ENCODE peak calls at places on chromosomes 12 and 14, in six cellular contexts. P is SK-N-SH, Z is H1, O is GM12878, W is HepG2, V is K562. C is an unnamed sample.

GRCh38 chr12:124545508-124546418 is 21.6 kb downstream of the NCOR2 start:
- DNase-seq in P (no peak), Z (no peak), O (peak), W (no peak), V (no peak), C (peak)

GRCh38 chr14:105867961-105868599 is 341.7 kb downstream of the TMEM121 start:
- DNase-seq in P (no peak), Z (no peak), O (no peak), W (no peak), V (no peak), C (no peak)

GRCh38 chr12:70852416-70853150 is 68.0 kb downstream of the PTPRR start:
- DNase-seq in P (no peak), Z (no peak), O (no peak), W (no peak), V (no peak), C (no peak)

GRCh38 chr14:68730811-68731425 is 61.9 kb downstream of the ZFP36L1 start:
- DNase-seq in P (no peak), Z (peak), O (no peak), W (no peak), V (no peak), C (no peak)

GRCh38 chr12:32273063-32273521 is 126.3 kb upstream of the FGD4 start:
- DNase-seq in P (no peak), Z (peak), O (no peak), W (no peak), V (peak), C (no peak)

GRCh38 chr12:62934799-62935674 is at the start of gene PPM1H:
- DNase-seq in P (peak), Z (peak), O (no peak), W (peak), V (peak), C (peak)

GRCh38 chr12:104737113-104737512 is 221.0 kb downstream of the SLC41A2 start:
- DNase-seq in P (no peak), Z (no peak), O (no peak), W (no peak), V (no peak), C (no peak)

GRCh38 chr14:67477926-67478915 is 10.3 kb downstream of the TMEM229B start:
- DNase-seq in P (no peak), Z (no peak), O (no peak), W (no peak), V (no peak), C (no peak)

GRCh38 chr14:59768855-59769254 is 101.7 kb downstream of the RTN1 start:
- DNase-seq in P (no peak), Z (no peak), O (no peak), W (no peak), V (no peak), C (no peak)

GRCh38 chr12:52081263-52081733 is 1.8 kb downstream of the SMIM41 start:
- DNase-seq in P (peak), Z (no peak), O (no peak), W (no peak), V (no peak), C (peak)

GRCh38 chr12:31210104-31210503 is 115.8 kb downstream of the SINHCAF start:
- DNase-seq in P (no peak), Z (no peak), O (no peak), W (no peak), V (no peak), C (no peak)

GRCh38 chr12:116794725-116795124 is 56.6 kb downstream of the RNFT2 start:
- DNase-seq in P (no peak), Z (no peak), O (no peak), W (no peak), V (no peak), C (no peak)

GRCh38 chr12:94545937-94546771 is 86.5 kb upstream of the CEP83 start:
- DNase-seq in P (peak), Z (peak), O (peak), W (peak), V (peak), C (peak)

GRCh38 chr14:28057286-28058011 is 709.1 kb upstream of the FOXG1 start:
- DNase-seq in P (no peak), Z (no peak), O (no peak), W (no peak), V (no peak), C (no peak)

GRCh38 chr14:59585891-59586554 is 9.4 kb upstream of the CCDC175 start:
- DNase-seq in P (no peak), Z (no peak), O (no peak), W (no peak), V (no peak), C (peak)

GRCh38 chr12:122244565-122245371 is 18.9 kb upstream of the DIABLO start:
- DNase-seq in P (no peak), Z (no peak), O (no peak), W (no peak), V (no peak), C (no peak)

GRCh38 chr14:52253503-52253902 is 14.0 kb upstream of the PTGDR start:
- DNase-seq in P (no peak), Z (no peak), O (no peak), W (no peak), V (no peak), C (no peak)

GRCh38 chr12:114769634-114770033 is 85.7 kb upstream of the TBX3 start:
- DNase-seq in P (no peak), Z (no peak), O (no peak), W (peak), V (no peak), C (no peak)

GRCh38 chr14:97978336-97978735 is 1181.2 kb downstream of the VRK1 start:
- DNase-seq in P (peak), Z (peak), O (no peak), W (no peak), V (no peak), C (no peak)

GRCh38 chr12:132617135-132617701 is 1.4 kb upstream of the P2RX2 start:
- DNase-seq in P (no peak), Z (no peak), O (no peak), W (no peak), V (no peak), C (no peak)

DNA sequence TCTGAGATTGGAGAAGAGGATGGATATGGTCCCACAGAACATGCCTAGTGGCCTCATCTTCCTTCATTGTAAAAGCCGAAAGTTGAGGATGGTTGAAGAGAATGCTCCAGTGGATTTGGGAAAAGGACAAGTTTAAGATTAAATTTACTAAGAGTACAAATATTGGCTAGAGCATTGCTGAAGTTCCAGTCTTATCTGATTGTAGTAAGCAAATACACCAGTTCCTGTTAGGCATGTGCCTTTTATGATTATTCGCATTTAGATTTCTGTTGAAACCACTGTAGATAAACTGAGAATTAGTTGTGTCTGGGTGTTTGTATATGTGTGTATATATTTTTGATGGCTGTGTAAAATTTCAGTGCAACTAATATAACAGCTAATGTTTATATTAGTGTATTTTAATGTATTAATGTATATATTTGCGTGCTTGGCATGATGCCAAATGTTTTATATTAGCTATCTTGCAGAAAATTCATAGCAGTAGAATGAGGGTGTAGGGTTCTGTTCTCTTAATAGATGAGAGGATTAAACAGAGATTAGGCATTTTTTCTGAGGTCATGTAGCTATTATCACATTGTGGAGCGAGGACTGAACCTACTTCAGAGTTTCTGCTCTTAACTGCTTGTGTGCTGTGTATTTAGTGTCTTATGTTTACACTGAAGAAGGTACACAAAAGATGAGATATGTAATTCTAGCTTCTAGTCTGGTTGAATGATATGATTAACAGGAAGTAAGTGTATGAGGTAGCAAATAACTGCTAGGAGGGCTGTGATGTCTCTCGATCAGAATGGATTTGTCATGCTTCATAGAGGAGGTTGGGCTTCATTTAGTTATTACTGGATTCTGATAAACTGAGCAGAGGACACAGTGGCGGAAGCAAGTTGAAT is 21.2 kb downstream of the FKBP3 start:
- DNase-seq in P (no peak), Z (no peak), O (no peak), W (peak), V (no peak), C (no peak)
- TF ChIP-seq GABPA in P (no peak), Z (no peak), O (no peak), W (no peak), V (no peak), C (no peak)

GRCh38 chr12:53971686-53972085 is 1.2 kb upstream of the HOXC11 start:
- DNase-seq in P (no peak), Z (no peak), O (no peak), W (no peak), V (no peak), C (no peak)

GRCh38 chr12:53971129-53971528 is 1.8 kb upstream of the HOXC11 start:
- DNase-seq in P (no peak), Z (no peak), O (no peak), W (no peak), V (no peak), C (no peak)

GRCh38 chr12:53973093-53974042 is at the start of gene HOXC11:
- DNase-seq in P (no peak), Z (no peak), O (no peak), W (no peak), V (no peak), C (no peak)

GRCh38 chr12:53972722-53973092 is 219 bp upstream of the HOXC11 start:
- DNase-seq in P (no peak), Z (no peak), O (no peak), W (no peak), V (no peak), C (no peak)

DNA sequence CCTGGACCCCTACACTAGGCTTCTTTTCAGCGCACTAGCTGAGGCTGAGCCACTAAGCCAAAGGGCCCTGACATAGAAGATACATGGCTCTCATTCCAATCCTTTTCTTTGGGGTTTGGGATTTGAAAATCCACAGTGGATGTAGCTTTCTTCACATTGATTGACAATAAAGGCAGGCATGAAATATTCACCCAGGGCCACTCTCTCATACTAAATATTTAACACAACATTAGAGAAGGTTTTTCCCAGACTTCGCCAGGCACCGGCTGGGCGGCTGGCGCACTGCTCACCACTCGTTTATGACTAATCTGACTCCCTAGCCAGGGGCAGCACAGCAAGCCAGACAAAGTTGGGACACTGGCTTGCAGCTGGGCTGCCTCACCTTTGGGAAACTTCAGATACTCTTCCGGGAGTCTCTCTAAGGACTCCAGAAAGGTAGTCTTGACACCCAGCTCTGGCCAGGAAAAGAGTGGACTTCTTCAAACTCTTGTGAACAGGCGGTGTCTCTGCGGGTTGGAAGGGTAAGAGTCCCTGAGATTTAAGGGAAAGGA is 699 bp upstream of the HOXC11 start:
- DNase-seq in P (no peak), Z (no peak), O (no peak), W (no peak), V (no peak), C (no peak)
- TF ChIP-seq GABPA in P (no peak), Z (no peak), O (no peak), W (no peak), V (no peak), C (no peak)

GRCh38 chr12:29534935-29535334 is 37.4 kb upstream of the OVCH1 start:
- DNase-seq in P (no peak), Z (no peak), O (no peak), W (peak), V (no peak), C (peak)
- TF ChIP-seq GABPA in P (no peak), Z (no peak), O (no peak), W (no peak), V (no peak), C (no peak)

DNA sequence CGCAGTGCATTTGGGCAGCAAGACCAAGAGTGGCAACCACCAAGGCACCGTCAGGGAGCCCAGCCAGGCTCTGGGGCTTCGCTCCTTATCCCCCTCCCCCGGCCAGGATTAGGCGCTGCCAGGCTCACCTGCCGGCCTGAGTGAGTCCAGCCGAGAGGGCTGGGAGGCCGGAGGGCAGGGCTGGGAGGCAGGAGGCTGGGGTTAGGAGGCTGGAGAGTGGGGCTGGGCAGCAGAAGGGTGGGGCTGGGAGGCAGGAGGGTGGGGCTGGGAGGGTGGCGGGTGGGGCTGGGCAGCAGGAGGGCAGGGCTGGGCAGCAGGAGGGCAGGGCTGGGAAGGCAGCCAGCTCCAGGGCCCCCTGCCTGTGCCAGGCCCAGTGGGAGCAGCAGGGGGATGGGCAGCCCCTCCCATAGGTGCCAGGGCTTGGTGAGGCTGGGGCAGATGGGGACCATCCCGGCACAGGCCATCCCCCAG is 101.7 kb upstream of the EIF5 start:
- DNase-seq in P (peak), Z (no peak), O (no peak), W (no peak), V (no peak), C (no peak)
- TF ChIP-seq GABPA in P (no peak), Z (no peak), O (no peak), W (no peak), V (no peak), C (no peak)

DNA sequence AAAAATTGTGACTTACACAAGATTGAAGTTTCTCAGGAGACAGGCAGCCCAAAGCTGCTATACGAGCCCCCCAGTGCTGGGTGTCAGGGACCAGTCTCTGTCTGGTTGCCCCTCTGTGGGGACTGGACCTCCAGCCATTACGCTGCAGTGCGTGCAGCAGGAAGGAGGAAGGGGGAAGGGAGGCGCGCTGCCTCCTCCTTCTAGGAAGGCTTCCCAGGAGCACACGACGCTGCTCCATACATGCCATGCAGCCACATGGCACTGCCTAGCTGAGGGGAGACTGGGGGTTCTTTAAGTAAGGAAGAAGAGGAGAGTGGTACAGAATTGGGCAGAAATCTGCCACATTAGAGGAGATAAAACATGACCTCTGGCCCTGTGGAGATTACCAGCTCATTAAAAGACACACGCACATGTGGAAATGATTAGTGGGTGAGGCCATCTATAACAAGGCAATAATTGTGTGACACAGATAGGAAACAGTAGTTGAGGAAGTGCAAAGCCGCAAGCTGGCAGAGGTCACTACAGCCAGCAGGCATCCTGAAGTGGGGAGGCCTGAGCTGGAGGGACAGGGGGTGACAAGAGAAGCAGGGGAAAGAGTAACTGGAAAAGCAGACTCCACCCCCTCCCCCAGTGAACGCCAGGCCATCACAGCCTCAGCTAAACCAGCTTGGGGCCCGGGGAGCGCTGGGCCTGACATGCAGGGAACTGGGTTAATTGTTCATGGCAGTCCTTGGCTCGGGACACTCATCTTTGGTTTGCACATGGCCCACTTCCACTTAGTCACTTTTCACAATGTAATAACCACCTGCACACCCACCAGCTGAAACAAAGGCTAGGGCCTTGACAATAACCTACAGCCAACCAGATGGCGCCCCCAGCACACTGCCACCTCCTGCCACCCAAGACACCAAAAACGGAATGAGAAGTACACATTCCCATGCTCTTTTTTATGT is 39.6 kb downstream of the CCDC88C start:
- DNase-seq in P (peak), Z (no peak), O (no peak), W (no peak), V (no peak), C (peak)
- TF ChIP-seq GABPA in P (no peak), Z (no peak), O (no peak), W (no peak), V (no peak), C (no peak)

DNA sequence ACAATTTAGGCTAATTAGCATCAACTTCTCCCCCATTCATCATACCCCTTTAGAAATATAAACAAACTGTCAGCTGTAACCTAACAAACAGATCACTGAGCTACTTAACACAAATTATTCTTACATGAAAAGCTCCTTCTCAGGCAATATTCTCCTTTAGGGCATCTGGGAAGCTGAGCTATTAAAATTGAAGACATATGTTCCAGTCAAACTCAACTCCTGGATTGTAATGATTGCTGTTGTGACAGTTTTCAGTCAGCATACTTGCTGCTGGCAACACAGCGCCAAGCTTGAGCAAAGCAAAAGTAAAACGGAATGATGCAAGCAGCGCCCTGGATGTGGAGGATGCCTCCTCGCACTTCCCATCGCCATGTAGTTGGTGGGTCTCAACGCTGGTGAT is 82.4 kb downstream of the SLC25A21 start:
- DNase-seq in P (no peak), Z (no peak), O (no peak), W (no peak), V (no peak), C (no peak)
- TF ChIP-seq GABPA in P (no peak), Z (no peak), O (no peak), W (no peak), V (no peak), C (no peak)

GRCh38 chr12:18139989-18140596 is 50.1 kb upstream of the RERGL start:
- DNase-seq in P (no peak), Z (no peak), O (no peak), W (peak), V (peak), C (no peak)
- TF ChIP-seq GABPA in P (no peak), Z (no peak), O (no peak), W (no peak), V (no peak), C (no peak)